ENCODE peak calls at places on chromosomes 1 and 21, in six cellular contexts. C, O, S, D, Z and H are unnamed samples.
A peak's percentile ranks its signal among the peaks of the same experiment; 100 is the strongest.

GRCh38 chr1:177948336-177948972 is 21.4 kb downstream of the SEC16B start:
- DNase-seq in D (no peak), C (peak; percentile 89), S (peak; percentile 78), O (peak; percentile 27), Z (peak; percentile 66), H (no peak)

GRCh38 chr21:19609611-19610010 is 1206.0 kb upstream of the TMPRSS15 start:
- DNase-seq in S (no peak), Z (no peak), O (no peak), C (no peak), D (no peak), H (no peak)

GRCh38 chr1:229070168-229070567 is 200.7 kb upstream of the RAB4A start:
- DNase-seq in O (peak; percentile 18), Z (no peak), D (no peak), C (peak; percentile 68), S (peak; percentile 9), H (no peak)

GRCh38 chr21:16324630-16325029 is 594.8 kb downstream of the USP25 start:
- DNase-seq in O (no peak), S (no peak), Z (no peak), D (no peak), C (no peak), H (no peak)

GRCh38 chr1:204837440-204838084 is 33.1 kb upstream of the NFASC start:
- DNase-seq in C (no peak), Z (peak; percentile 45), D (no peak), S (peak; percentile 23), O (peak; percentile 11), H (peak; percentile 11)

GRCh38 chr1:32729254-32730046 is 26.9 kb upstream of the SYNC start:
- DNase-seq in Z (no peak), S (no peak), D (no peak), C (no peak), O (no peak), H (no peak)

GRCh38 chr1:24276791-24277190 is 42.4 kb upstream of the GRHL3 start:
- DNase-seq in S (no peak), Z (no peak), C (no peak), D (no peak), O (no peak), H (no peak)

GRCh38 chr1:27885620-27886352 is 13.4 kb downstream of the THEMIS2 start:
- DNase-seq in Z (no peak), C (no peak), O (no peak), D (no peak), S (no peak), H (no peak)

GRCh38 chr1:154744352-154744751 is 125.7 kb downstream of the KCNN3 start:
- DNase-seq in S (no peak), Z (no peak), O (no peak), C (no peak), D (no peak), H (no peak)